ENCODE peak calls at places on chromosome 15, in four cellular contexts. M is HepG2, Z is K562, P is GM12878. A is an unnamed sample.
A peak's percentile ranks its signal among the peaks of the same experiment; 100 is the strongest.

GRCh38 chr15:65883571-65883970 is 14.3 kb downstream of the RAB11A start:
- DNase-seq in M (no peak), Z (no peak), P (no peak), A (no peak)

GRCh38 chr15:93321881-93322282 is 232.9 kb upstream of the RGMA start:
- DNase-seq in M (peak; percentile 78), Z (no peak), P (no peak), A (no peak)

GRCh38 chr15:58070801-58071418 is 5.4 kb upstream of the ALDH1A2 start:
- DNase-seq in M (peak; percentile 40), Z (peak; percentile 42), P (no peak), A (peak; percentile 68)

GRCh38 chr15:80093854-80094418 is 34.5 kb downstream of the ZFAND6 start:
- DNase-seq in M (no peak), Z (peak; percentile 15), P (no peak), A (peak; percentile 46)

GRCh38 chr15:32979710-32980109 is 214.8 kb downstream of the FMN1 start:
- DNase-seq in M (no peak), Z (no peak), P (no peak), A (no peak)

GRCh38 chr15:63256433-63256884 is 20.9 kb upstream of the APH1B start:
- DNase-seq in M (peak; percentile 33), Z (no peak), P (no peak), A (peak; percentile 18)

GRCh38 chr15:59339252-59339672 is 33.4 kb downstream of the MYO1E start:
- DNase-seq in M (peak; percentile 90), Z (no peak), P (no peak), A (peak; percentile 64)

GRCh38 chr15:68524753-68525584 is 53.8 kb upstream of the CORO2B start:
- DNase-seq in M (no peak), Z (no peak), P (no peak), A (no peak)

GRCh38 chr15:29970402-29970695 is 112.4 kb upstream of the GOLGA8J start:
- DNase-seq in M (peak; percentile 15), Z (no peak), P (no peak), A (peak; percentile 20)

GRCh38 chr15:98953000-98953776 is 54.4 kb downstream of the PGPEP1L start:
- DNase-seq in M (no peak), Z (no peak), P (peak; percentile 80), A (no peak)

DNA sequence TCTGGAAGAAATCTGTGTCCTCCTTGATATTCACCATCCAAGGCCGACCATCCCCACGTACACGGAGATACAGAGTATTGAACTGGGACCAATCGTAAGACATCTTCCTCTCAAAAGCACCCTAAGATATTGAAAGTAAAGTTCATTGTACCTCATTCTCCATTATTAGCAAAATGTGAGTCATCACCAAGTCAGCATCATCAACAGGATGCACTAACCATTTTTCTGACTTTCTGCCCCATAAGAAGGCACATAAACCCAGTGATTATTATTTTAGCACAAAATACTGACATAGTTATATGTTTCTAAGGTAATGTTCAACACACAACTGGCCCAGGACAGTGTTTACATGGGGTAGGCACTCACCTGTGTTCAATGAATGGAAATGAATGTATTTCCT is 7.4 kb downstream of the NDUFAF1 start:
- DNase-seq in M (no peak), Z (no peak), P (no peak), A (no peak)
- TF ChIP-seq CHD2 in M (no peak), Z (no peak), P (no peak), A (no peak)

DNA sequence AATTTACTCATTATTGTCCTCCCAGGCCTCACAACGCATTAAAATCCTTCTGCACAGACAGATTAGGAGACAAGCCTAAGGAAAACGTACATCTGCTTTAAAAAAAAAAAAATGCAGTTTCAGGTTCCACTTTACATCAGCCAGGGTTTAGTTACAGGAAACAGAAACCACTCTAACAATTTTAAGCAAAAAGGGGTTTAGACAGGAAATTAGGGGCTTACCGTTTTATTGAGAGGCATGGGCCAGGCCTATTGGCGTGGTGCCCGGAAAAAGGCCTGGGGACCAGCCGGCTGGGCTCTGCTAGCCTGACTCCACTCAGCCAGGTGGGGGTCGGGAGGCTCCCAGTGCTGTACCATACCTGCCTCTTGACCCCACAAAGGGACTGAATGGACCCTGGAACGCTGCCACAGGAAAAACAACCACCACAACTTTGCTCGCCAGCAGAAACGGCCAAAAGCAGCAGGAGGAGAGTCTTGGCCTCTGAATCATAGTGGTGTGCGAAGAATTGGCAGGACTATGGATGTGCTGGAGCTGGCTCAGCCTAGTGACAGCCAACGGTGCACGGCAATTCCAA is 124.3 kb downstream of the CHSY1 start:
- DNase-seq in M (peak; percentile 24), Z (no peak), P (peak; percentile 82), A (no peak)
- TF ChIP-seq CHD4 in M (no peak), Z (no peak), P (no peak), A (no peak)

GRCh38 chr15:83205725-83206324 is 1.8 kb downstream of the HDGFL3 start:
- DNase-seq in M (no peak), Z (no peak), P (no peak), A (no peak)

GRCh38 chr15:83206387-83206970 is 1.1 kb downstream of the HDGFL3 start:
- DNase-seq in M (no peak), Z (peak; percentile 20), P (no peak), A (peak; percentile 32)

GRCh38 chr15:83208357-83208661 is 686 bp upstream of the HDGFL3 start:
- DNase-seq in M (no peak), Z (no peak), P (no peak), A (no peak)

GRCh38 chr15:83207622-83208356 is at the start of gene HDGFL3:
- DNase-seq in M (no peak), Z (peak; percentile 62), P (no peak), A (peak; percentile 67)

GRCh38 chr15:83206971-83207621 is 527 bp downstream of the HDGFL3 start:
- DNase-seq in M (no peak), Z (peak; percentile 54), P (no peak), A (peak; percentile 58)
- TF ChIP-seq EP300 in M (no peak), Z (no peak), P (no peak), A (no peak)

GRCh38 chr15:95495033-95495541 is 835.4 kb upstream of the NR2F2 start:
- DNase-seq in M (no peak), Z (no peak), P (no peak), A (no peak)
- TF ChIP-seq CHD2 in M (no peak), Z (no peak), P (no peak), A (no peak)

GRCh38 chr15:89387140-89387903 is 52.7 kb upstream of the POLG start:
- DNase-seq in M (no peak), Z (no peak), P (no peak), A (no peak)
- TF ChIP-seq CHD4 in M (no peak), Z (no peak), P (no peak), A (no peak)

GRCh38 chr15:71463156-71463555 is 347.2 kb upstream of the NR2E3 start:
- DNase-seq in M (no peak), Z (no peak), P (no peak), A (no peak)
- TF ChIP-seq EP300 in M (no peak), Z (no peak), P (no peak), A (no peak)

DNA sequence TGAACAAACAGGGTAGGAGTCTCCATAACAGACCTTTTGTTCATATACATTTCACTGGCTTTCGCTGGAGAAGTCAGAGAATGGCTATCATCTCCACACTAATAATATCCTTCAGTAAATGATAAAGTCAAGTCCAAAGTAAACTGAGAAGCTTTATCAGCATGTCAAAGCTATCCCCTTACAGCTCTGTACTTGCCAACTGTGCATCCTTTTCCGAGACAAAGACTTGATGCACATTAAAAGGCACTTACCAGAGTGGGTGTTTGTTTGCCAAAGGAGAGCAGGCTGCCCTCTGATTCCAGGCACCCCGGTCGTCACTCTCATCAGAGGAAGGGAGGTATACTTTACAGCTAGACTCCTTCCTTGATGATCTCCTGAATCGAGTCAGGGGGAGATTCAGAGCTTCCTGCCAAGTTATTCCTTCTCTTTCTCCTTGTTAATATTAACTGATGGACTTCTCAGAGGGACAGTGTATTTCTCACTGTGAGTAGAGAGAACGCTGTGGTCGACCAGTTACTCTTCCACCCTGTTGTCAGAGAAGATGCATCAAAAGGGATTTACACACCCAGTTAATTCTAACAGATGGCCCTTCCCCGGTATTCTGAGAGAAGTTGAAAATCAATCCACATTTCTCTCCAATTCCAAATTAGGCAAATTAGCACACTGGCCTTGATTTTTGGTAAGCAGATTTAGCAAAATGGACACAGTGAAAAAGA is 504.7 kb upstream of the NR2F2 start:
- DNase-seq in M (no peak), Z (no peak), P (no peak), A (no peak)
- TF ChIP-seq CHD2 in M (no peak), Z (no peak), P (no peak), A (no peak)

GRCh38 chr15:67068724-67069400 is 3.5 kb downstream of the SMAD3 start:
- DNase-seq in M (no peak), Z (peak; percentile 48), P (no peak), A (no peak)
- TF ChIP-seq CHD4 in M (no peak), Z (no peak), P (no peak), A (no peak)

GRCh38 chr15:61459785-61460707 is 230.9 kb upstream of the RORA start:
- DNase-seq in M (peak; percentile 4), Z (no peak), P (no peak), A (peak; percentile 15)
- TF ChIP-seq EP300 in M (no peak), Z (no peak), P (no peak), A (no peak)